ENCODE peak calls at places on chromosomes 12 and 14, in five cellular contexts. One of them, this sample, is unnamed.

GRCh38 chr12:31491819-31492598 is 98.9 kb downstream of the DENND5B start:
- DNase-seq in activated CD4-positive, alpha-beta T cell treated with anti-CD3 and anti-CD28 coated beads, Interleukin-2, amount 10 ng/mL, durations not matched to agents 7 days and 5 days: no peak
- DNase-seq in neural crest cell: no peak
- DNase-seq in NCI-H1092 treated with DMSO at 0.1 percent for 48 hours: no peak
- DNase-seq in DMS79 treated with DMSO at 0.1 percent for 48 hours: no peak
- DNase-seq in this sample: no peak

GRCh38 chr14:23110579-23111375 is 6.0 kb upstream of the CIROP start:
- DNase-seq in activated CD4-positive, alpha-beta T cell treated with anti-CD3 and anti-CD28 coated beads, Interleukin-2, amount 10 ng/mL, durations not matched to agents 7 days and 5 days: no peak
- DNase-seq in neural crest cell: no peak
- DNase-seq in DMS79 treated with DMSO at 0.1 percent for 48 hours: no peak
- DNase-seq in NCI-H1092 treated with DMSO at 0.1 percent for 48 hours: no peak
- DNase-seq in this sample: no peak

GRCh38 chr14:68789002-68789797 is 3.7 kb downstream of the ZFP36L1 start:
- DNase-seq in neural crest cell: peak; percentile 74
- DNase-seq in activated CD4-positive, alpha-beta T cell treated with anti-CD3 and anti-CD28 coated beads, Interleukin-2, amount 10 ng/mL, durations not matched to agents 7 days and 5 days: peak; percentile 92
- DNase-seq in NCI-H1092 treated with DMSO at 0.1 percent for 48 hours: peak; percentile 90
- DNase-seq in DMS79 treated with DMSO at 0.1 percent for 48 hours: no peak
- DNase-seq in this sample: peak; percentile 81

GRCh38 chr14:88815980-88816379 is 8.5 kb upstream of the TTC8 start:
- DNase-seq in DMS79 treated with DMSO at 0.1 percent for 48 hours: no peak
- DNase-seq in neural crest cell: no peak
- DNase-seq in activated CD4-positive, alpha-beta T cell treated with anti-CD3 and anti-CD28 coated beads, Interleukin-2, amount 10 ng/mL, durations not matched to agents 7 days and 5 days: no peak
- DNase-seq in NCI-H1092 treated with DMSO at 0.1 percent for 48 hours: no peak
- DNase-seq in this sample: no peak

GRCh38 chr14:66404051-66404450 is 82.1 kb upstream of the CCDC196 start:
- DNase-seq in neural crest cell: no peak
- DNase-seq in activated CD4-positive, alpha-beta T cell treated with anti-CD3 and anti-CD28 coated beads, Interleukin-2, amount 10 ng/mL, durations not matched to agents 7 days and 5 days: no peak
- DNase-seq in NCI-H1092 treated with DMSO at 0.1 percent for 48 hours: no peak
- DNase-seq in DMS79 treated with DMSO at 0.1 percent for 48 hours: no peak
- DNase-seq in this sample: no peak

GRCh38 chr14:68897559-68898160 is 81.4 kb downstream of the ACTN1 start:
- DNase-seq in DMS79 treated with DMSO at 0.1 percent for 48 hours: no peak
- DNase-seq in neural crest cell: no peak
- DNase-seq in activated CD4-positive, alpha-beta T cell treated with anti-CD3 and anti-CD28 coated beads, Interleukin-2, amount 10 ng/mL, durations not matched to agents 7 days and 5 days: no peak
- DNase-seq in NCI-H1092 treated with DMSO at 0.1 percent for 48 hours: no peak
- DNase-seq in this sample: no peak

GRCh38 chr12:80100566-80100965 is 1.2 kb downstream of the OTOGL start:
- DNase-seq in activated CD4-positive, alpha-beta T cell treated with anti-CD3 and anti-CD28 coated beads, Interleukin-2, amount 10 ng/mL, durations not matched to agents 7 days and 5 days: no peak
- DNase-seq in neural crest cell: no peak
- DNase-seq in NCI-H1092 treated with DMSO at 0.1 percent for 48 hours: no peak
- DNase-seq in DMS79 treated with DMSO at 0.1 percent for 48 hours: no peak
- DNase-seq in this sample: no peak

GRCh38 chr12:88418856-88419497 is 161.3 kb downstream of the KITLG start:
- DNase-seq in NCI-H1092 treated with DMSO at 0.1 percent for 48 hours: no peak
- DNase-seq in activated CD4-positive, alpha-beta T cell treated with anti-CD3 and anti-CD28 coated beads, Interleukin-2, amount 10 ng/mL, durations not matched to agents 7 days and 5 days: no peak
- DNase-seq in neural crest cell: no peak
- DNase-seq in DMS79 treated with DMSO at 0.1 percent for 48 hours: no peak
- DNase-seq in this sample: no peak